ENCODE peak calls at places on chromosomes 11 and 22, in seven cellular contexts. V is OCI-LY7, S is ovary, D is gastrocnemius medialis, W is tibial nerve, F is PC-9, M is fibroblast of lung. U is an unnamed sample. For H3K9me3 and H3K4me1, the result is how much of the 10 kb centered on the place peaks cover.

GRCh38 chr11:44004452-44004833 is 43.3 kb upstream of the ACCSL start:
- DNase-seq in V (no peak), S (peak), D (no peak), W (no peak), F (no peak), M (no peak), U (no peak)

GRCh38 chr11:19951558-19952083 is 208.7 kb downstream of the DBX1 start:
- DNase-seq in V (peak), S (no peak), D (no peak), W (no peak), F (peak), M (peak), U (no peak)

GRCh38 chr11:97610000-97610399 is 1220.2 kb downstream of the JRKL start:
- DNase-seq in V (no peak), S (no peak), D (no peak), W (no peak), F (no peak), M (peak), U (no peak)

GRCh38 chr11:125086633-125087296 is 23.7 kb downstream of the SLC37A2 start:
- DNase-seq in V (no peak), S (no peak), D (no peak), W (no peak), F (no peak), M (no peak), U (no peak)

GRCh38 chr11:28606930-28607329 is 498.7 kb downstream of the METTL15 start:
- DNase-seq in V (no peak), S (no peak), D (no peak), W (no peak), F (no peak), M (no peak), U (no peak)

GRCh38 chr11:116740741-116741140 is 32.0 kb downstream of the BUD13 start:
- DNase-seq in V (no peak), S (no peak), D (no peak), W (no peak), F (no peak), M (no peak), U (no peak)

GRCh38 chr11:126978911-126979310 is 21.7 kb downstream of the KIRREL3 start:
- DNase-seq in V (no peak), S (no peak), D (no peak), W (no peak), F (no peak), M (no peak), U (no peak)

GRCh38 chr22:39446239-39446721 is 10.5 kb upstream of the MGAT3 start:
- DNase-seq in V (peak), S (no peak), D (no peak), W (no peak), F (no peak), M (no peak), U (no peak)

GRCh38 chr11:104556606-104557301 is 341.5 kb downstream of the CASP12 start:
- DNase-seq in V (no peak), S (no peak), D (no peak), W (no peak), F (no peak), M (no peak), U (no peak)

GRCh38 chr11:93526691-93527583 is 16.3 kb downstream of the SMCO4 start:
- DNase-seq in V (peak), S (no peak), D (no peak), W (no peak), F (no peak), M (no peak), U (no peak)

GRCh38 chr22:45877036-45877380 is 100.0 kb downstream of the WNT7B start:
- DNase-seq in V (no peak), S (no peak), D (no peak), W (peak), F (no peak), M (no peak), U (no peak)

GRCh38 chr22:35329114-35329847 is 29.6 kb downstream of the TOM1 start:
- DNase-seq in V (no peak), S (no peak), D (no peak), W (no peak), F (no peak), M (no peak), U (peak)
- TF ChIP-seq CTCF in V (peak), S (no peak), D (no peak), W (no peak), F (no peak), M (no peak), U (no peak)

GRCh38 chr11:121033635-121034034 is 9.7 kb downstream of the TBCEL start:
- DNase-seq in V (no peak), S (no peak), D (no peak), W (no peak), F (no peak), M (no peak), U (no peak)

GRCh38 chr11:121031167-121031566 is 7.3 kb downstream of the TBCEL start:
- DNase-seq in V (no peak), S (no peak), D (no peak), W (no peak), F (no peak), M (no peak), U (no peak)

GRCh38 chr11:121032546-121032945 is 8.6 kb downstream of the TBCEL start:
- DNase-seq in V (no peak), S (no peak), D (no peak), W (no peak), F (peak), M (peak), U (no peak)

GRCh38 chr11:121029153-121029552 is 5.3 kb downstream of the TBCEL start:
- DNase-seq in V (no peak), S (no peak), D (no peak), W (no peak), F (no peak), M (no peak), U (no peak)

DNA sequence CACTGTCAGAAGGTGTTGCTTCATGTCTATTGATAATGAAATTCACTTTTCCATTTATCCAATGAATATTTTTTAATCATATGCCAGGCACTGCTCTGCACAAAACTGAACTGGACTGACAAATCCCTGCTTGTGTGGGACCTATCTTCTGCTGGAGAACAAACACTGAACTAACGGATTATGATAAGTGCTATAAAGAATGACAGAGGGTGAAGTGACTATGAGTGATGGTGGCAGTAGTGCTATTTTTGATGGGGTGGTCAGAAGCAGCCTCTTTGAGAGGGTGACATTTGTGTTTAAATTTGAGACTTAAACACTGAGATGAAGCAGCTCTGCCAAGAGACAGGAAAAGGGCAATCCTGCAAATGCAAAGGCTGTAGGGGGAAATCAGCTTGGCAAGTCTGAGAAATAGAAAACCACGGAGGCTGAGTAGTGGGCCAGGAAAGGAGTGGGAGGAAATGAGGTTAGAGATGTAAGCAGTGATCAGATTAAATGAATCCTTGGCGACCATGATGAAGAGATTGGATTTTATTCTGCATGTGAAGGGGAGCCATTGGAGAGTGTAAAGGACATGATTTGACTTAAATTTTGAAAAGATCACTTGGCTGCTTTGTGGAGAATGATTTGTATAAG is 6.0 kb downstream of the TBCEL start:
- DNase-seq in V (no peak), S (no peak), D (no peak), W (no peak), F (no peak), M (no peak), U (no peak)
- H3K9me3 ChIP-seq in V (under half), S (under half), D (under half), W (under half), F (under half), M (under half), U (under half)

GRCh38 chr11:122202951-122203456 is 87.0 kb upstream of the BLID start:
- DNase-seq in V (peak), S (peak), D (peak), W (peak), F (no peak), M (peak), U (peak)
- H3K4me1 ChIP-seq in V (under half), S (under half), D (under half), W (under half), F (under half), M (under half), U (under half)

GRCh38 chr11:26649884-26650283 is 72.0 kb downstream of the SLC5A12 start:
- DNase-seq in V (peak), S (no peak), D (peak), W (no peak), F (peak), M (peak), U (no peak)
- TF ChIP-seq CTCF in V (peak), S (no peak), D (no peak), W (peak), F (peak), M (peak), U (peak)

GRCh38 chr22:48429621-48430020 is 1398.1 kb downstream of the BRD1 start:
- DNase-seq in V (no peak), S (no peak), D (no peak), W (no peak), F (no peak), M (no peak), U (no peak)
- H3K9me3 ChIP-seq in V (under half), S (under half), D (under half), W (under half), F (under half), M (under half), U (under half)

GRCh38 chr11:35142481-35143207 is 3.7 kb downstream of the CD44 start:
- DNase-seq in V (peak), S (no peak), D (no peak), W (no peak), F (peak), M (peak), U (no peak)
- H3K4me1 ChIP-seq in V (under half), S (under half), D (under half), W (under half), F (half or more), M (under half), U (under half)

GRCh38 chr11:8167796-8168195 is 1.0 kb downstream of the RIC3 start:
- DNase-seq in V (no peak), S (no peak), D (no peak), W (no peak), F (no peak), M (peak), U (no peak)

GRCh38 chr11:8168485-8169257 is at the start of gene RIC3:
- DNase-seq in V (no peak), S (peak), D (peak), W (no peak), F (no peak), M (no peak), U (peak)
- TF ChIP-seq CTCF in V (no peak), S (no peak), D (no peak), W (no peak), F (no peak), M (no peak), U (no peak)

DNA sequence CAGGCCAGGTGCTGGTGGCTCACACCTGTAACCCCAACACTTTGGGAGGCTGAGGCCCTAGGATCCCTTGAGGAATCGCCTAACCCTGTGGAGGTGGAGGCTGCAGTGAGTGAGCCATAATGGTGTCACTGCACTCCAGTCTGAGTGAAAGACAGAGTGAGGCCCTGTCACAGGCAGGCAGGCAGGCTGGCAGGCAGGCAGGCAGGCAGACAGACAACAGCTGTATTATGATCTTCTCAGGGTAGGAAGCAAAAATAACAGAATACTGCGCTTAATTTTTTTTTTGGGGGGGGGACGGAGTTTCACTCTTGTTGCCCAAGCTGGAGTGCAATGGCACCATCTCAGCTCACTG is 3901.6 kb upstream of the OR11H1 start:
- DNase-seq in V (no peak), S (no peak), D (no peak), W (no peak), F (no peak), M (no peak), U (no peak)
- H3K9me3 ChIP-seq in V (under half), S (under half), D (under half), W (under half), F (under half), M (under half), U (under half)

GRCh38 chr11:106086850-106087249 is 9.4 kb downstream of the AASDHPPT start:
- DNase-seq in V (no peak), S (no peak), D (no peak), W (no peak), F (no peak), M (peak), U (no peak)

GRCh38 chr11:106087815-106088435 is 10.5 kb downstream of the AASDHPPT start:
- DNase-seq in V (peak), S (peak), D (peak), W (peak), F (peak), M (peak), U (peak)

GRCh38 chr11:106088896-106089295 is 11.4 kb downstream of the AASDHPPT start:
- DNase-seq in V (no peak), S (no peak), D (no peak), W (no peak), F (no peak), M (no peak), U (no peak)

GRCh38 chr11:106082096-106082495 is 4.6 kb downstream of the AASDHPPT start:
- DNase-seq in V (no peak), S (no peak), D (no peak), W (no peak), F (no peak), M (no peak), U (no peak)

DNA sequence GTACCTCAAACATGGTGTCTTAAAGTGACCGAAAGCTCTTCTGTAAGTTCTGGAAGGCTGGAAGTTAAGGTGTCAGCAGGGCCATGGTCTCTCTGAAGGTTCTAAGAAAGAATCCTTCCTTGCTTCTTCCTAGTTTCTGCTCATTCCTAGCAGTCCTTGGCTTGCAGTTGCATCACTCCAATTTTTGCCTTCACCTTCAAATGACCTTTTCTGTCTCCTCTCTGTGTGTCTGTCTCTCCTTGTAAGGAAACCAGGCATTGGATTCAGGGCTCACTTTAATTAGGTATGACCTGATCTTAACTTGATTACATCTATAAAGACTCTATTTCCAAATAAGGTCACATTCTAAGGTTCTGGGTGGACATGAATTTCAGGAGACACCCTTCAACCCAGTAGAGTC is 8.7 kb downstream of the AASDHPPT start:
- DNase-seq in V (no peak), S (no peak), D (no peak), W (no peak), F (no peak), M (peak), U (no peak)
- H3K4me1 ChIP-seq in V (under half), S (under half), D (half or more), W (under half), F (under half), M (under half), U (under half)

DNA sequence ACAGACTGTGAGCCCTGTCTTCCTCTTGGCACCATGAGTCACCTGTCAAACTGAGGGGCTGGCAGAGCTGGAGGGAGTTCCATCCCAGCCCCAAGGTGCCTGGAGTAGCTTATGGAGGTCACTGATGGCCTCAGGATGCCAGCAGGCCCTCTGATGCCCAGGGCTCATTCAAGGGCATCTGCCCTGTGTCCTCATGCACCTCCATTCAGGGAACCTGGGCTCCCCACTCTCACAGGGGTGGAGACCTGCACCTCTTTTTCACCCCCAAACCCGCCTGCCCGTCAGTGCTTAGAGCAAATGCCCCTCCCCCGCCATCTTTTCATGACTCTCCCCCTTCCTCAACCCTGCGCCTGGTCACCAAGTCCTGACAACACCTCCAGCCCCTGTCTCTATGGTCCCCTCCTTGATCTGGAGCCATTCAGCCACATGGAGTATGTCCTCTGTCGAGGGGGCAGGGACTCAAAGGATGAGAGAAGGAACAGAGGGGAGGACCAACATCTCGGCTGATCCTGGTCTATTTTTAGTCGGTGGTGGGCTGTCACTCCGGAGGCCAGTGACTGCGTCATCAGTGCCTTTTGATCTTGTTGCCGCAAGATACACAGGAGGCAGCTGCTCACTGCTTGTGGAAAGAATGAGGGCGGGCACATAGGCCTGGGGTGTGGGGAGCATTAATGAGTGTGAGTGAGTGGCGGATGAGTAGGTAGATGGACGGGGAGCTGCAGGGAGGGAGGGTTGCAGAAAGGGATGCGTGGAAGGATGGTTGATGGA is 72.2 kb downstream of the CDKN1C start:
- DNase-seq in V (no peak), S (no peak), D (no peak), W (no peak), F (no peak), M (peak), U (peak)
- TF ChIP-seq CTCF in V (no peak), S (no peak), D (no peak), W (no peak), F (no peak), M (no peak), U (no peak)

U was measured in psoas muscle.